ENCODE peak calls at places on chromosomes 11 and 22, in four cellular contexts. H is foreskin fibroblast, J is astrocyte of the spinal cord, O is fibroblast of pulmonary artery. Y is an unnamed sample.

GRCh38 chr22:40237241-40237640 is 59.5 kb downstream of the TNRC6B start:
- DNase-seq in H (no peak), J (no peak), O (no peak), Y (no peak)

GRCh38 chr11:77374108-77374507 is 72.6 kb upstream of the GDPD4 start:
- DNase-seq in H (no peak), J (peak), O (no peak), Y (no peak)

GRCh38 chr11:134949121-134949591 is 537.1 kb upstream of the B3GAT1 start:
- DNase-seq in H (peak), J (peak), O (peak), Y (peak)

GRCh38 chr11:95078526-95078925 is 11.1 kb upstream of the ENDOD1 start:
- DNase-seq in H (no peak), J (peak), O (no peak), Y (no peak)

GRCh38 chr11:60918251-60918940 is 4.4 kb downstream of the TMEM109 start:
- DNase-seq in H (no peak), J (no peak), O (no peak), Y (no peak)

GRCh38 chr22:36405671-36406070 is 17.9 kb upstream of the MYH9 start:
- DNase-seq in H (no peak), J (no peak), O (peak), Y (peak)

GRCh38 chr11:93573184-93573583 is 30.0 kb upstream of the SMCO4 start:
- DNase-seq in H (no peak), J (no peak), O (no peak), Y (peak)

GRCh38 chr11:17516551-17517150 is 27.6 kb downstream of the USH1C start:
- DNase-seq in H (no peak), J (no peak), O (no peak), Y (no peak)

GRCh38 chr11:103274025-103274424 is 164.8 kb downstream of the DYNC2H1 start:
- DNase-seq in H (no peak), J (no peak), O (no peak), Y (no peak)

GRCh38 chr22:39534092-39534506 is 1.6 kb upstream of the RPS19BP1 start:
- DNase-seq in H (no peak), J (no peak), O (no peak), Y (no peak)

GRCh38 chr22:46707827-46708570 is 30.1 kb downstream of the CERK start:
- DNase-seq in H (no peak), J (no peak), O (no peak), Y (no peak)

GRCh38 chr11:118175031-118175531 is 1.4 kb downstream of the SCN2B start:
- DNase-seq in H (peak), J (no peak), O (peak), Y (peak)

GRCh38 chr22:39800790-39801540 is 92.6 kb downstream of the ENTHD1 start:
- DNase-seq in H (no peak), J (no peak), O (no peak), Y (no peak)

GRCh38 chr11:64437426-64437825 is 78.5 kb downstream of the RPS6KA4 start:
- DNase-seq in H (no peak), J (no peak), O (no peak), Y (no peak)

GRCh38 chr11:285894-286220 is 3.1 kb upstream of the PGGHG start:
- DNase-seq in H (no peak), J (no peak), O (no peak), Y (no peak)

GRCh38 chr11:119206512-119207299 is 567 bp downstream of the CBL start:
- DNase-seq in H (no peak), J (no peak), O (no peak), Y (peak)

GRCh38 chr11:1743587-1744136 is 6.7 kb downstream of the IFITM10 start:
- DNase-seq in H (no peak), J (no peak), O (no peak), Y (no peak)

GRCh38 chr11:122656631-122657101 is 1.1 kb downstream of the UBASH3B start:
- DNase-seq in H (no peak), J (peak), O (peak), Y (peak)

GRCh38 chr11:74683279-74683871 is 47.9 kb downstream of the CHRDL2 start:
- DNase-seq in H (no peak), J (no peak), O (no peak), Y (no peak)

GRCh38 chr11:569273-569885 is 6.9 kb upstream of the PHRF1 start:
- DNase-seq in H (no peak), J (no peak), O (no peak), Y (no peak)

GRCh38 chr22:41285441-41285819 is 557 bp downstream of the RANGAP1 start:
- DNase-seq in H (peak), J (peak), O (peak), Y (peak)

GRCh38 chr11:34332524-34332923 is 25.3 kb downstream of the ABTB2 start:
- DNase-seq in H (no peak), J (no peak), O (no peak), Y (no peak)

GRCh38 chr11:61966673-61967176 is 709 bp downstream of the FTH1 start:
- DNase-seq in H (no peak), J (peak), O (peak), Y (peak)

GRCh38 chr11:83235825-83236224 is 42.3 kb downstream of the ANKRD42 start:
- DNase-seq in H (no peak), J (no peak), O (peak), Y (peak)

GRCh38 chr11:83238111-83238510 is 44.6 kb downstream of the ANKRD42 start:
- DNase-seq in H (no peak), J (no peak), O (no peak), Y (no peak)

DNA sequence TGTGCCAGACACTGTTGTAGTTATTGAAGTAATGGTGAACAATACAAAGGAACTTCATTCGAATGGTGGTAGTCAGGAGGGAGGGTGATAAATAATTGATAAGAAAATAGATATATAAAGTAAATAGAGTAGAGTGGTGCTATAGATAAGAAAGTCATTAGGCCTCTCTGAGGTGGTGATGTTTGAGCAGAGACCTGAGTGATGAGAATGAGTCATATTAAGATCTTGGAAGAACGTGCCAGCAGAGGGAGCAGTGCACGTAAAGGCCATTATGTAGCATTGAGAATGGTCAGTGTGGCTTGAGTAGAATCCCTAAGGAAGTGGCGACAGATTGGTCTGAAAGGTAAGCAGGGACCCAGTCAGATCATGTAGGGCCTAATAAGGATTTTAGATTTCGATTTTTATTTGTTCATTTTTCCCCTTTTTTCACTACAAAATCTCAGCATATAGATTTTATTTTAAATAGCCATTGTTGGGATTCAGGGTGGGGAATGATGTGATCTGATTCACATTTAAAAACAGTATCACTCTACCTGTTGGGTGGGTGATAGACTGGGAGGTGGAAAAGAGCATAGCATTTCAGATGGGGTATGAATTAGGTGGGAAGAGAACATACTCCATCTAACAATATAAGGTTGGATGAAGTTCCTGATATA is 44.7 kb downstream of the CCDC90B start:
- DNase-seq in H (peak), J (peak), O (peak), Y (peak)
- TF ChIP-seq CTCF in H (peak), J (peak), O (peak), Y (peak)

GRCh38 chr11:108551653-108552462 is 41.7 kb downstream of the EXPH5 start:
- DNase-seq in H (peak), J (peak), O (peak), Y (no peak)
- H3K4me3 ChIP-seq in H (peak), J (no peak), O (no peak), Y (no peak)

GRCh38 chr22:49321477-49322055 is 506.1 kb downstream of the BRD1 start:
- DNase-seq in H (no peak), J (no peak), O (no peak), Y (no peak)

GRCh38 chr22:49312601-49313000 is 515.1 kb downstream of the BRD1 start:
- DNase-seq in H (no peak), J (no peak), O (no peak), Y (no peak)

GRCh38 chr22:49322231-49322630 is 505.4 kb downstream of the BRD1 start:
- DNase-seq in H (no peak), J (no peak), O (no peak), Y (no peak)

GRCh38 chr22:49320714-49321476 is 506.8 kb downstream of the BRD1 start:
- DNase-seq in H (no peak), J (no peak), O (no peak), Y (no peak)

GRCh38 chr22:49317369-49317768 is 510.3 kb downstream of the BRD1 start:
- DNase-seq in H (no peak), J (no peak), O (no peak), Y (no peak)
- TF ChIP-seq CTCF in H (no peak), J (no peak), O (no peak), Y (no peak)

DNA sequence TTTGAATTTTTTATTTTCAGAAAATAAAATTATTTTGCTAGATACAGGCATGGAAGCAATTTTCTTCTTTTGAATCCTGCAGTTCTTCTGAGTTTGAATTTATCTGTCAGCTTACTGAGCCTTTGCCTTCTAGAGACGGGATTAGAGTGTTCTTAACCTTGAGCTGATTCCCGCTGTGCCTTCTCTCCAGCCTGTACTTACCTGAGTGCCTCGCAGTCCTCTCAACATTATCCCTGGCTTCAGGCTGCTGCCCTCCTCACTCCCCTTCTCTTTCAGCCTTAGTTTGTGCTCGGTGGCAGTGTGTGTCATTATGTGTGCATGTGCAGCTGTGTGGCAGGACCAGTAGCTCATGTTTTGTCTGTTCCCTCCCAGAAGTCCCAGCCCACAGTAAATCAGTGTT is 24.3 kb downstream of the OSBP2 start:
- DNase-seq in H (no peak), J (no peak), O (no peak), Y (no peak)
- H3K4me3 ChIP-seq in H (no peak), J (no peak), O (no peak), Y (no peak)

GRCh38 chr11:100635194-100635593 is 51.9 kb upstream of the ARHGAP42 start:
- DNase-seq in H (no peak), J (no peak), O (no peak), Y (no peak)
- TF ChIP-seq CTCF in H (no peak), J (no peak), O (no peak), Y (no peak)

GRCh38 chr11:133361689-133361994 is 170.7 kb downstream of the OPCML start:
- DNase-seq in H (no peak), J (no peak), O (no peak), Y (no peak)
- H3K4me3 ChIP-seq in H (no peak), J (no peak), O (no peak), Y (no peak)

Y was measured in cardiac fibroblast.